ENCODE peak calls at places on chromosomes 2 and 18, in eight cellular contexts. One of them, this sample, is unnamed.

GRCh38 chr2:230931556-230932231 is 6.7 kb upstream of the GPR55 start:
- DNase-seq in fibroblast of the conjunctiva: no peak
- DNase-seq in hypothalamus: no peak
- DNase-seq in stimulated activated naive CD4-positive, alpha-beta T cell treated with Interleukin-2 at 50 U/mL for 16 hours: no peak
- DNase-seq in stimulated activated CD8-positive, alpha-beta memory T cell treated with anti-CD3 and anti-CD28 coated beads, Interleukin-7, amount 100 ng/mL, for 1 hour: no peak
- DNase-seq in endothelial cell: no peak
- DNase-seq in WERI-Rb-1: no peak
- DNase-seq in AG09319: no peak
- DNase-seq in this sample: no peak

GRCh38 chr2:19990416-19990728 is 467 bp upstream of the WDR35 start:
- DNase-seq in fibroblast of the conjunctiva: no peak
- DNase-seq in endothelial cell: no peak
- DNase-seq in stimulated activated naive CD4-positive, alpha-beta T cell treated with Interleukin-2 at 50 U/mL for 16 hours: no peak
- DNase-seq in hypothalamus: no peak
- DNase-seq in AG09319: no peak
- DNase-seq in WERI-Rb-1: no peak
- DNase-seq in stimulated activated CD8-positive, alpha-beta memory T cell treated with anti-CD3 and anti-CD28 coated beads, Interleukin-7, amount 100 ng/mL, for 1 hour: no peak
- DNase-seq in this sample: no peak

GRCh38 chr2:9106338-9107167 is 100.1 kb upstream of the ASAP2 start:
- DNase-seq in AG09319: no peak
- DNase-seq in stimulated activated CD8-positive, alpha-beta memory T cell treated with anti-CD3 and anti-CD28 coated beads, Interleukin-7, amount 100 ng/mL, for 1 hour: no peak
- DNase-seq in endothelial cell: no peak
- DNase-seq in stimulated activated naive CD4-positive, alpha-beta T cell treated with Interleukin-2 at 50 U/mL for 16 hours: no peak
- DNase-seq in fibroblast of the conjunctiva: no peak
- DNase-seq in hypothalamus: no peak
- DNase-seq in WERI-Rb-1: no peak
- DNase-seq in this sample: no peak

GRCh38 chr18:3305354-3305762 is 43.4 kb downstream of the MYL12B start:
- DNase-seq in stimulated activated naive CD4-positive, alpha-beta T cell treated with Interleukin-2 at 50 U/mL for 16 hours: peak
- DNase-seq in WERI-Rb-1: no peak
- DNase-seq in hypothalamus: no peak
- DNase-seq in AG09319: peak
- DNase-seq in endothelial cell: no peak
- DNase-seq in stimulated activated CD8-positive, alpha-beta memory T cell treated with anti-CD3 and anti-CD28 coated beads, Interleukin-7, amount 100 ng/mL, for 1 hour: no peak
- DNase-seq in fibroblast of the conjunctiva: peak
- DNase-seq in this sample: no peak

GRCh38 chr2:197862556-197862955 is 58.2 kb downstream of the PLCL1 start:
- DNase-seq in WERI-Rb-1: no peak
- DNase-seq in stimulated activated CD8-positive, alpha-beta memory T cell treated with anti-CD3 and anti-CD28 coated beads, Interleukin-7, amount 100 ng/mL, for 1 hour: no peak
- DNase-seq in AG09319: no peak
- DNase-seq in endothelial cell: no peak
- DNase-seq in hypothalamus: no peak
- DNase-seq in stimulated activated naive CD4-positive, alpha-beta T cell treated with Interleukin-2 at 50 U/mL for 16 hours: no peak
- DNase-seq in fibroblast of the conjunctiva: no peak
- DNase-seq in this sample: no peak

GRCh38 chr2:226905718-226906438 is 70.0 kb downstream of the RHBDD1 start:
- DNase-seq in stimulated activated naive CD4-positive, alpha-beta T cell treated with Interleukin-2 at 50 U/mL for 16 hours: no peak
- DNase-seq in endothelial cell: no peak
- DNase-seq in AG09319: no peak
- DNase-seq in fibroblast of the conjunctiva: no peak
- DNase-seq in hypothalamus: no peak
- DNase-seq in stimulated activated CD8-positive, alpha-beta memory T cell treated with anti-CD3 and anti-CD28 coated beads, Interleukin-7, amount 100 ng/mL, for 1 hour: no peak
- DNase-seq in WERI-Rb-1: no peak
- DNase-seq in this sample: no peak

GRCh38 chr2:211748339-211748738 is 790.3 kb downstream of the ERBB4 start:
- DNase-seq in WERI-Rb-1: no peak
- DNase-seq in endothelial cell: no peak
- DNase-seq in hypothalamus: no peak
- DNase-seq in stimulated activated CD8-positive, alpha-beta memory T cell treated with anti-CD3 and anti-CD28 coated beads, Interleukin-7, amount 100 ng/mL, for 1 hour: no peak
- DNase-seq in fibroblast of the conjunctiva: no peak
- DNase-seq in stimulated activated naive CD4-positive, alpha-beta T cell treated with Interleukin-2 at 50 U/mL for 16 hours: no peak
- DNase-seq in AG09319: no peak
- DNase-seq in this sample: no peak

GRCh38 chr18:72161686-72162085 is 382.5 kb downstream of the CBLN2 start:
- DNase-seq in hypothalamus: no peak
- DNase-seq in AG09319: no peak
- DNase-seq in fibroblast of the conjunctiva: no peak
- DNase-seq in endothelial cell: no peak
- DNase-seq in WERI-Rb-1: no peak
- DNase-seq in stimulated activated naive CD4-positive, alpha-beta T cell treated with Interleukin-2 at 50 U/mL for 16 hours: no peak
- DNase-seq in stimulated activated CD8-positive, alpha-beta memory T cell treated with anti-CD3 and anti-CD28 coated beads, Interleukin-7, amount 100 ng/mL, for 1 hour: no peak
- DNase-seq in this sample: no peak

GRCh38 chr2:83364264-83364663 is 1094.8 kb downstream of the SUCLG1 start:
- DNase-seq in endothelial cell: no peak
- DNase-seq in stimulated activated CD8-positive, alpha-beta memory T cell treated with anti-CD3 and anti-CD28 coated beads, Interleukin-7, amount 100 ng/mL, for 1 hour: no peak
- DNase-seq in hypothalamus: no peak
- DNase-seq in WERI-Rb-1: no peak
- DNase-seq in stimulated activated naive CD4-positive, alpha-beta T cell treated with Interleukin-2 at 50 U/mL for 16 hours: no peak
- DNase-seq in fibroblast of the conjunctiva: no peak
- DNase-seq in AG09319: no peak
- DNase-seq in this sample: no peak

GRCh38 chr2:8984152-8984551 is 19.3 kb downstream of the MBOAT2 start:
- DNase-seq in fibroblast of the conjunctiva: peak
- DNase-seq in stimulated activated CD8-positive, alpha-beta memory T cell treated with anti-CD3 and anti-CD28 coated beads, Interleukin-7, amount 100 ng/mL, for 1 hour: no peak
- DNase-seq in AG09319: no peak
- DNase-seq in stimulated activated naive CD4-positive, alpha-beta T cell treated with Interleukin-2 at 50 U/mL for 16 hours: no peak
- DNase-seq in endothelial cell: no peak
- DNase-seq in WERI-Rb-1: no peak
- DNase-seq in hypothalamus: no peak
- DNase-seq in this sample: no peak

GRCh38 chr18:55841314-55841713 is 253.3 kb upstream of the TCF4 start:
- DNase-seq in fibroblast of the conjunctiva: no peak
- DNase-seq in hypothalamus: no peak
- DNase-seq in AG09319: no peak
- DNase-seq in stimulated activated CD8-positive, alpha-beta memory T cell treated with anti-CD3 and anti-CD28 coated beads, Interleukin-7, amount 100 ng/mL, for 1 hour: no peak
- DNase-seq in stimulated activated naive CD4-positive, alpha-beta T cell treated with Interleukin-2 at 50 U/mL for 16 hours: no peak
- DNase-seq in endothelial cell: no peak
- DNase-seq in WERI-Rb-1: no peak
- DNase-seq in this sample: no peak

GRCh38 chr2:207515671-207516070 is 14.1 kb upstream of the CREB1 start:
- DNase-seq in hypothalamus: no peak
- DNase-seq in fibroblast of the conjunctiva: no peak
- DNase-seq in endothelial cell: no peak
- DNase-seq in AG09319: no peak
- DNase-seq in stimulated activated naive CD4-positive, alpha-beta T cell treated with Interleukin-2 at 50 U/mL for 16 hours: no peak
- DNase-seq in WERI-Rb-1: no peak
- DNase-seq in stimulated activated CD8-positive, alpha-beta memory T cell treated with anti-CD3 and anti-CD28 coated beads, Interleukin-7, amount 100 ng/mL, for 1 hour: no peak
- DNase-seq in this sample: no peak

GRCh38 chr2:195407782-195408181 is 249.2 kb upstream of the SLC39A10 start:
- DNase-seq in endothelial cell: no peak
- DNase-seq in stimulated activated naive CD4-positive, alpha-beta T cell treated with Interleukin-2 at 50 U/mL for 16 hours: no peak
- DNase-seq in hypothalamus: no peak
- DNase-seq in AG09319: no peak
- DNase-seq in WERI-Rb-1: no peak
- DNase-seq in fibroblast of the conjunctiva: no peak
- DNase-seq in stimulated activated CD8-positive, alpha-beta memory T cell treated with anti-CD3 and anti-CD28 coated beads, Interleukin-7, amount 100 ng/mL, for 1 hour: no peak
- DNase-seq in this sample: no peak

GRCh38 chr2:191632426-191632825 is 45.5 kb upstream of the NABP1 start:
- DNase-seq in endothelial cell: no peak
- DNase-seq in WERI-Rb-1: no peak
- DNase-seq in stimulated activated CD8-positive, alpha-beta memory T cell treated with anti-CD3 and anti-CD28 coated beads, Interleukin-7, amount 100 ng/mL, for 1 hour: no peak
- DNase-seq in hypothalamus: no peak
- DNase-seq in AG09319: no peak
- DNase-seq in stimulated activated naive CD4-positive, alpha-beta T cell treated with Interleukin-2 at 50 U/mL for 16 hours: no peak
- DNase-seq in fibroblast of the conjunctiva: no peak
- DNase-seq in this sample: no peak

GRCh38 chr2:204024503-204024902 is 87.9 kb downstream of the ICOS start:
- DNase-seq in hypothalamus: no peak
- DNase-seq in endothelial cell: peak
- DNase-seq in stimulated activated CD8-positive, alpha-beta memory T cell treated with anti-CD3 and anti-CD28 coated beads, Interleukin-7, amount 100 ng/mL, for 1 hour: no peak
- DNase-seq in AG09319: no peak
- DNase-seq in WERI-Rb-1: peak
- DNase-seq in stimulated activated naive CD4-positive, alpha-beta T cell treated with Interleukin-2 at 50 U/mL for 16 hours: no peak
- DNase-seq in fibroblast of the conjunctiva: peak
- DNase-seq in this sample: no peak

GRCh38 chr18:22840606-22841144 is 92.5 kb upstream of the RBBP8 start:
- DNase-seq in stimulated activated naive CD4-positive, alpha-beta T cell treated with Interleukin-2 at 50 U/mL for 16 hours: no peak
- DNase-seq in stimulated activated CD8-positive, alpha-beta memory T cell treated with anti-CD3 and anti-CD28 coated beads, Interleukin-7, amount 100 ng/mL, for 1 hour: no peak
- DNase-seq in AG09319: peak
- DNase-seq in hypothalamus: no peak
- DNase-seq in fibroblast of the conjunctiva: no peak
- DNase-seq in WERI-Rb-1: no peak
- DNase-seq in endothelial cell: no peak
- DNase-seq in this sample: no peak

GRCh38 chr2:219176818-219177593 is at the start of gene CNPPD1:
- DNase-seq in fibroblast of the conjunctiva: peak
- DNase-seq in stimulated activated CD8-positive, alpha-beta memory T cell treated with anti-CD3 and anti-CD28 coated beads, Interleukin-7, amount 100 ng/mL, for 1 hour: peak
- DNase-seq in endothelial cell: peak
- DNase-seq in AG09319: peak
- DNase-seq in WERI-Rb-1: peak
- DNase-seq in stimulated activated naive CD4-positive, alpha-beta T cell treated with Interleukin-2 at 50 U/mL for 16 hours: peak
- DNase-seq in hypothalamus: peak
- DNase-seq in this sample: peak

GRCh38 chr2:144516981-144517824 is 2.7 kb downstream of the ZEB2 start:
- DNase-seq in fibroblast of the conjunctiva: peak
- DNase-seq in hypothalamus: no peak
- DNase-seq in endothelial cell: no peak
- DNase-seq in stimulated activated CD8-positive, alpha-beta memory T cell treated with anti-CD3 and anti-CD28 coated beads, Interleukin-7, amount 100 ng/mL, for 1 hour: no peak
- DNase-seq in stimulated activated naive CD4-positive, alpha-beta T cell treated with Interleukin-2 at 50 U/mL for 16 hours: peak
- DNase-seq in WERI-Rb-1: peak
- DNase-seq in AG09319: peak
- DNase-seq in this sample: peak

GRCh38 chr2:179917272-179917671 is 55.9 kb upstream of the ZNF385B start:
- DNase-seq in endothelial cell: no peak
- DNase-seq in WERI-Rb-1: no peak
- DNase-seq in AG09319: peak
- DNase-seq in stimulated activated CD8-positive, alpha-beta memory T cell treated with anti-CD3 and anti-CD28 coated beads, Interleukin-7, amount 100 ng/mL, for 1 hour: no peak
- DNase-seq in stimulated activated naive CD4-positive, alpha-beta T cell treated with Interleukin-2 at 50 U/mL for 16 hours: no peak
- DNase-seq in fibroblast of the conjunctiva: peak
- DNase-seq in hypothalamus: no peak
- DNase-seq in this sample: no peak

GRCh38 chr18:1452821-1453220 is 548.1 kb downstream of the ADCYAP1 start:
- DNase-seq in stimulated activated CD8-positive, alpha-beta memory T cell treated with anti-CD3 and anti-CD28 coated beads, Interleukin-7, amount 100 ng/mL, for 1 hour: no peak
- DNase-seq in endothelial cell: no peak
- DNase-seq in stimulated activated naive CD4-positive, alpha-beta T cell treated with Interleukin-2 at 50 U/mL for 16 hours: no peak
- DNase-seq in hypothalamus: no peak
- DNase-seq in WERI-Rb-1: no peak
- DNase-seq in AG09319: no peak
- DNase-seq in fibroblast of the conjunctiva: no peak
- DNase-seq in this sample: no peak

GRCh38 chr2:70515938-70516337 is 37.7 kb downstream of the TGFA start:
- DNase-seq in stimulated activated naive CD4-positive, alpha-beta T cell treated with Interleukin-2 at 50 U/mL for 16 hours: no peak
- DNase-seq in endothelial cell: no peak
- DNase-seq in AG09319: no peak
- DNase-seq in hypothalamus: no peak
- DNase-seq in WERI-Rb-1: no peak
- DNase-seq in fibroblast of the conjunctiva: no peak
- DNase-seq in stimulated activated CD8-positive, alpha-beta memory T cell treated with anti-CD3 and anti-CD28 coated beads, Interleukin-7, amount 100 ng/mL, for 1 hour: no peak
- DNase-seq in this sample: no peak

GRCh38 chr2:168397629-168398028 is 58.4 kb upstream of the CERS6 start:
- DNase-seq in stimulated activated CD8-positive, alpha-beta memory T cell treated with anti-CD3 and anti-CD28 coated beads, Interleukin-7, amount 100 ng/mL, for 1 hour: no peak
- DNase-seq in fibroblast of the conjunctiva: no peak
- DNase-seq in hypothalamus: no peak
- DNase-seq in AG09319: no peak
- DNase-seq in endothelial cell: no peak
- DNase-seq in stimulated activated naive CD4-positive, alpha-beta T cell treated with Interleukin-2 at 50 U/mL for 16 hours: no peak
- DNase-seq in WERI-Rb-1: no peak
- DNase-seq in this sample: no peak

GRCh38 chr2:3209258-3209657 is 168.4 kb downstream of the EIPR1 start:
- DNase-seq in fibroblast of the conjunctiva: no peak
- DNase-seq in stimulated activated naive CD4-positive, alpha-beta T cell treated with Interleukin-2 at 50 U/mL for 16 hours: no peak
- DNase-seq in endothelial cell: no peak
- DNase-seq in WERI-Rb-1: no peak
- DNase-seq in AG09319: no peak
- DNase-seq in hypothalamus: no peak
- DNase-seq in stimulated activated CD8-positive, alpha-beta memory T cell treated with anti-CD3 and anti-CD28 coated beads, Interleukin-7, amount 100 ng/mL, for 1 hour: no peak
- DNase-seq in this sample: no peak

GRCh38 chr2:178819992-178820391 is 12.8 kb upstream of the TTN start:
- DNase-seq in WERI-Rb-1: no peak
- DNase-seq in stimulated activated CD8-positive, alpha-beta memory T cell treated with anti-CD3 and anti-CD28 coated beads, Interleukin-7, amount 100 ng/mL, for 1 hour: no peak
- DNase-seq in endothelial cell: no peak
- DNase-seq in stimulated activated naive CD4-positive, alpha-beta T cell treated with Interleukin-2 at 50 U/mL for 16 hours: no peak
- DNase-seq in AG09319: no peak
- DNase-seq in hypothalamus: no peak
- DNase-seq in fibroblast of the conjunctiva: no peak
- DNase-seq in this sample: no peak

GRCh38 chr2:216560695-216561370 is 62.2 kb downstream of the RPL37A start:
- DNase-seq in AG09319: no peak
- DNase-seq in fibroblast of the conjunctiva: peak
- DNase-seq in WERI-Rb-1: no peak
- DNase-seq in stimulated activated CD8-positive, alpha-beta memory T cell treated with anti-CD3 and anti-CD28 coated beads, Interleukin-7, amount 100 ng/mL, for 1 hour: no peak
- DNase-seq in stimulated activated naive CD4-positive, alpha-beta T cell treated with Interleukin-2 at 50 U/mL for 16 hours: no peak
- DNase-seq in endothelial cell: no peak
- DNase-seq in hypothalamus: no peak
- DNase-seq in this sample: no peak

GRCh38 chr18:13909541-13909940 is 5.8 kb downstream of the MC2R start:
- DNase-seq in stimulated activated CD8-positive, alpha-beta memory T cell treated with anti-CD3 and anti-CD28 coated beads, Interleukin-7, amount 100 ng/mL, for 1 hour: no peak
- DNase-seq in endothelial cell: no peak
- DNase-seq in fibroblast of the conjunctiva: no peak
- DNase-seq in stimulated activated naive CD4-positive, alpha-beta T cell treated with Interleukin-2 at 50 U/mL for 16 hours: no peak
- DNase-seq in hypothalamus: no peak
- DNase-seq in WERI-Rb-1: no peak
- DNase-seq in AG09319: no peak
- DNase-seq in this sample: no peak